ENCODE peak calls at places on chromosomes 5 and 9, in five cellular contexts. A is IMR-90, F is H9, V is neuronal stem cell, I is H1. U is an unnamed sample.

GRCh38 chr5:65102826-65103673 is 334.3 kb downstream of the CWC27 start:
- DNase-seq in I (peak; percentile 75), A (peak; percentile 15), F (peak; percentile 76), V (no peak), U (peak; percentile 84)

GRCh38 chr9:2486988-2487387 is 134.6 kb upstream of the VLDLR start:
- DNase-seq in V (no peak), F (no peak), I (no peak), A (no peak), U (no peak)

GRCh38 chr5:80182802-80183645 is 72.8 kb downstream of the SERINC5 start:
- DNase-seq in I (no peak), A (no peak), F (peak; percentile 86), V (no peak), U (peak; percentile 91)

GRCh38 chr5:177070536-177071191 is 16.1 kb upstream of the FGFR4 start:
- DNase-seq in V (no peak), I (no peak), F (no peak), A (no peak), U (no peak)

GRCh38 chr5:134845852-134846640 is at the start of gene C5orf24:
- DNase-seq in I (peak; percentile 84), V (peak; percentile 81), A (peak; percentile 96), F (peak; percentile 85), U (peak; percentile 94)

GRCh38 chr5:119991645-119992044 is 362.3 kb downstream of the FAM170A start:
- DNase-seq in I (no peak), F (no peak), A (no peak), V (no peak), U (no peak)

GRCh38 chr9:8604201-8604600 is 804.6 kb upstream of the DMAC1 start:
- DNase-seq in F (no peak), V (no peak), I (no peak), A (no peak), U (no peak)

GRCh38 chr5:178350361-178351220 is 118.0 kb upstream of the PHYKPL start:
- DNase-seq in V (no peak), I (no peak), A (no peak), F (no peak), U (no peak)

GRCh38 chr9:112711050-112711689 is 6.7 kb downstream of the INIP start:
- DNase-seq in I (no peak), V (no peak), A (peak; percentile 64), F (no peak), U (peak; percentile 56)

GRCh38 chr5:177359860-177360259 is 2.1 kb downstream of the RGS14 start:
- DNase-seq in F (no peak), V (no peak), A (no peak), I (no peak), U (no peak)

GRCh38 chr9:112387115-112387514 is 7.2 kb downstream of the HSDL2 start:
- DNase-seq in A (no peak), F (no peak), V (no peak), I (no peak), U (no peak)

GRCh38 chr5:16933337-16933736 is 2.8 kb downstream of the MYO10 start:
- DNase-seq in F (no peak), I (no peak), A (no peak), V (no peak), U (no peak)

GRCh38 chr5:30765227-30765626 is 428.3 kb upstream of the CDH6 start:
- DNase-seq in F (no peak), I (no peak), A (peak; percentile 88), V (no peak), U (no peak)

GRCh38 chr9:137872296-137872695 is 5.3 kb upstream of the CACNA1B start:
- DNase-seq in F (no peak), I (no peak), A (no peak), V (no peak), U (no peak)

GRCh38 chr5:54162184-54162583 is 148.2 kb downstream of the ARL15 start:
- DNase-seq in A (no peak), I (no peak), V (no peak), F (no peak), U (no peak)

GRCh38 chr9:135032041-135032835 is 55.2 kb upstream of the OLFM1 start:
- DNase-seq in V (no peak), F (no peak), A (no peak), I (no peak), U (no peak)

GRCh38 chr5:62214701-62215100 is 91.3 kb upstream of the KIF2A start:
- DNase-seq in I (no peak), V (no peak), A (no peak), F (no peak), U (no peak)

GRCh38 chr5:151758430-151759241 is at the start of gene ATOX1:
- DNase-seq in V (peak; percentile 91), I (peak; percentile 94), A (peak; percentile 87), F (peak; percentile 93), U (peak; percentile 95)

GRCh38 chr5:40021007-40021406 is 596.2 kb upstream of the DAB2 start:
- DNase-seq in F (no peak), A (peak; percentile 2), V (no peak), I (no peak), U (no peak)

GRCh38 chr9:117425562-117425961 is 10.7 kb upstream of the ASTN2 start:
- DNase-seq in V (no peak), A (no peak), F (no peak), I (no peak), U (peak; percentile 11)

GRCh38 chr9:131469951-131470350 is 32.8 kb upstream of the POMT1 start:
- DNase-seq in F (peak; percentile 18), I (no peak), V (no peak), A (no peak), U (no peak)

GRCh38 chr9:38621434-38622082 is 1.2 kb upstream of the ANKRD18A start:
- DNase-seq in V (peak; percentile 37), F (peak; percentile 51), I (peak; percentile 81), A (no peak), U (peak; percentile 40)

GRCh38 chr5:95448836-95449235 is 57.7 kb downstream of the FAM81B start:
- DNase-seq in V (peak; percentile 4), A (no peak), I (no peak), F (no peak), U (no peak)

GRCh38 chr9:17165734-17166133 is 30.9 kb downstream of the CNTLN start:
- DNase-seq in F (no peak), V (no peak), A (no peak), I (no peak), U (no peak)

GRCh38 chr5:93967923-93968322 is 226.5 kb upstream of the POU5F2 start:
- DNase-seq in I (no peak), F (no peak), V (no peak), A (no peak), U (peak; percentile 67)

GRCh38 chr5:83470920-83471404 is 582 bp upstream of the VCAN start:
- DNase-seq in F (no peak), I (peak; percentile 72), V (no peak), A (no peak), U (peak; percentile 62)

GRCh38 chr5:126837907-126838539 is 61.1 kb downstream of the LMNB1 start:
- DNase-seq in A (peak; percentile 53), V (no peak), F (no peak), I (no peak), U (no peak)

GRCh38 chr9:137411670-137412380 is 11.1 kb downstream of the EXD3 start:
- DNase-seq in V (no peak), F (peak; percentile 18), A (peak; percentile 94), I (no peak), U (no peak)

GRCh38 chr5:10590226-10591047 is 26.6 kb downstream of the ANKRD33B start:
- DNase-seq in I (peak; percentile 46), F (peak; percentile 83), V (no peak), A (peak; percentile 69), U (peak; percentile 100)

GRCh38 chr5:178453224-178453623 is 137.0 kb downstream of the COL23A1 start:
- DNase-seq in F (no peak), I (no peak), A (peak; percentile 41), V (no peak), U (no peak)

GRCh38 chr5:128534729-128535128 is 3.3 kb downstream of the FBN2 start:
- DNase-seq in V (peak; percentile 15), F (no peak), I (no peak), A (peak; percentile 36), U (peak; percentile 69)

GRCh38 chr9:85202596-85202995 is 533.1 kb downstream of the NTRK2 start:
- DNase-seq in A (no peak), I (no peak), F (no peak), V (no peak), U (peak; percentile 75)

GRCh38 chr5:26343801-26344310 is 694.5 kb downstream of the CDH9 start:
- DNase-seq in F (no peak), V (no peak), I (no peak), A (no peak), U (no peak)

GRCh38 chr9:88013607-88014006 is 39.3 kb upstream of the CDK20 start:
- DNase-seq in V (no peak), A (no peak), I (no peak), F (no peak), U (no peak)

GRCh38 chr5:141319202-141319601 is 1.4 kb downstream of the TAF7 start:
- DNase-seq in V (no peak), A (no peak), I (no peak), F (no peak), U (peak; percentile 54)
- H3K4ac ChIP-seq in V (no peak overlapping the region), A (no peak overlapping the region), I (no peak overlapping the region), F (no peak overlapping the region), U (no peak overlapping the region)

GRCh38 chr9:124869466-124869985 is 7.6 kb downstream of the ARPC5L start:
- DNase-seq in V (no peak), A (no peak), I (no peak), F (no peak), U (no peak)
- H3K4ac ChIP-seq in V (peak overlapping the region; percentile 20), A (peak overlapping the region; percentile 86), I (peak overlapping the region; percentile 26), F (no peak overlapping the region), U (peak overlapping the region; percentile 60)

GRCh38 chr5:179558912-179559279 is 8.5 kb downstream of the RUFY1 start:
- DNase-seq in A (peak; percentile 10), F (peak; percentile 71), V (peak; percentile 53), I (peak; percentile 70), U (peak; percentile 74)
- H3K4ac ChIP-seq in A (peak overlapping the region; percentile 97), F (peak overlapping the region; percentile 77), V (no peak overlapping the region), I (peak overlapping the region; percentile 55), U (no peak overlapping the region)

DNA sequence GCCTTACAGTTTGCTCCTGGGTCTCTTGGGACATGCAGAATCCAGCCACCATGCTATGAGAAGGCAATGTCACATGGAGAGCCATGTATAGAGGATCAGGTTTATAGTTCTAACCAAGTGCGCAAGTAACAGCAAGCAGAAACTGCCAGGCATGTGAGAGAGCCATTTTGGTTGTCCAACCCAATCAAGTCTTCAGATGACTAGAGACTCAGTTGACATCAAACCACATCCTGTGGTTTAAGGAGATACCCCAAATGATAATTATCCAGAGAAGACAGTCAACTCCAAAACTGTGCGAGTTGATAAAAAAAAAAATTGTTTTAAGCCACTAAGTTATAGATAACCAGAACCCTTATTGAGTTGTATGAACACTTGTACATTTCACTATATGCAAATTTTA is 40.2 kb downstream of the TMEM232 start:
- DNase-seq in I (no peak), A (no peak), V (no peak), F (no peak), U (no peak)
- H3K4ac ChIP-seq in I (no peak overlapping the region), A (no peak overlapping the region), V (no peak overlapping the region), F (no peak overlapping the region), U (no peak overlapping the region)

GRCh38 chr5:137826067-137826466 is 41.6 kb upstream of the MYOT start:
- DNase-seq in A (no peak), I (no peak), F (no peak), V (no peak), U (no peak)

GRCh38 chr5:137831526-137831925 is 36.1 kb upstream of the MYOT start:
- DNase-seq in I (no peak), A (no peak), V (no peak), F (no peak), U (no peak)

GRCh38 chr5:137825165-137825564 is 42.5 kb upstream of the MYOT start:
- DNase-seq in V (no peak), A (no peak), I (no peak), F (no peak), U (peak; percentile 54)

GRCh38 chr5:137828192-137828591 is 39.5 kb upstream of the MYOT start:
- DNase-seq in A (no peak), V (no peak), I (no peak), F (no peak), U (no peak)

GRCh38 chr5:137828664-137829063 is 39.0 kb upstream of the MYOT start:
- DNase-seq in A (no peak), F (no peak), I (no peak), V (no peak), U (no peak)
- H3K4ac ChIP-seq in A (no peak overlapping the region), F (no peak overlapping the region), I (no peak overlapping the region), V (no peak overlapping the region), U (no peak overlapping the region)

U was measured in mesendoderm.